ENCODE peak calls at places on chromosome 15, in ten cellular contexts. W is heart left ventricle, V is cardiac muscle cell, T is tibial nerve, B is endothelial cell, Y is heart right ventricle, K is progenitor cell of endocrine pancreas, E is lower lobe of right lung, N is dorsolateral prefrontal cortex, I is psoas muscle. R is an unnamed sample.
A peak's percentile ranks its signal among the peaks of the same experiment; 100 is the strongest.

GRCh38 chr15:99114511-99115299 is 9.8 kb downstream of the SYNM start:
- DNase-seq in W (peak; percentile 80), K (no peak), I (no peak), T (no peak), B (no peak), E (peak; percentile 32), Y (peak; percentile 38), V (no peak), N (no peak), R (no peak)

GRCh38 chr15:42732095-42732827 is 4.7 kb downstream of the CDAN1 start:
- DNase-seq in E (no peak), N (no peak), W (no peak), K (no peak), B (no peak), I (no peak), T (no peak), Y (no peak), V (no peak), R (no peak)

GRCh38 chr15:52069559-52069958 is 43.0 kb downstream of the BCL2L10 start:
- DNase-seq in I (no peak), K (no peak), E (no peak), T (no peak), N (no peak), B (no peak), V (no peak), W (no peak), Y (no peak), R (no peak)

GRCh38 chr15:65958835-65959234 is 89.5 kb downstream of the RAB11A start:
- DNase-seq in B (no peak), I (no peak), N (no peak), W (no peak), V (no peak), T (no peak), Y (no peak), K (no peak), E (no peak), R (no peak)

GRCh38 chr15:69118089-69118488 is 42.3 kb upstream of the GLCE start:
- DNase-seq in E (no peak), B (no peak), T (no peak), N (no peak), W (no peak), I (no peak), K (no peak), Y (no peak), V (peak; percentile 40), R (no peak)

GRCh38 chr15:34039180-34039486 is at the start of gene AVEN:
- DNase-seq in B (no peak), I (no peak), E (no peak), N (no peak), V (no peak), T (no peak), W (no peak), Y (peak; percentile 67), K (no peak), R (no peak)

GRCh38 chr15:73368301-73369072 is at the start of gene HCN4:
- DNase-seq in T (no peak), I (no peak), Y (peak; percentile 48), W (peak; percentile 39), E (no peak), N (peak; percentile 31), K (peak; percentile 38), B (peak; percentile 28), V (no peak), R (peak; percentile 65)

GRCh38 chr15:25763206-25763880 is 99.8 kb downstream of the ATP10A start:
- DNase-seq in K (no peak), V (no peak), T (no peak), I (no peak), B (no peak), N (no peak), Y (no peak), W (no peak), E (no peak), R (no peak)

GRCh38 chr15:101049282-101049681 is 130.1 kb downstream of the LRRK1 start:
- DNase-seq in I (no peak), N (no peak), T (no peak), W (no peak), K (peak; percentile 3), V (no peak), B (no peak), Y (no peak), E (no peak), R (no peak)

GRCh38 chr15:78369161-78369560 is 29.0 kb downstream of the CRABP1 start:
- DNase-seq in N (no peak), B (no peak), Y (peak; percentile 58), V (no peak), I (no peak), E (no peak), W (peak; percentile 67), K (no peak), T (no peak), R (no peak)

GRCh38 chr15:55218068-55218467 is 21.3 kb upstream of the RSL24D1 start:
- DNase-seq in W (no peak), I (no peak), V (no peak), T (no peak), B (no peak), E (no peak), N (no peak), Y (no peak), K (no peak), R (no peak)

GRCh38 chr15:83652606-83653204 is 1.2 kb upstream of the ADAMTSL3 start:
- DNase-seq in K (no peak), B (no peak), W (no peak), T (no peak), E (no peak), Y (no peak), I (no peak), V (no peak), N (no peak), R (no peak)

GRCh38 chr15:83654379-83655236 is 685 bp downstream of the ADAMTSL3 start:
- DNase-seq in I (peak; percentile 72), Y (peak; percentile 75), B (peak; percentile 22), V (peak; percentile 18), E (no peak), T (no peak), N (no peak), W (peak; percentile 80), K (no peak), R (peak; percentile 53)

GRCh38 chr15:83655237-83655616 is 1.3 kb downstream of the ADAMTSL3 start:
- DNase-seq in K (no peak), I (no peak), E (no peak), V (no peak), B (no peak), W (no peak), Y (no peak), T (no peak), N (no peak), R (no peak)

GRCh38 chr15:83653288-83653638 is 660 bp upstream of the ADAMTSL3 start:
- DNase-seq in I (no peak), T (no peak), B (no peak), N (no peak), K (no peak), Y (no peak), V (no peak), E (no peak), W (no peak), R (no peak)

DNA sequence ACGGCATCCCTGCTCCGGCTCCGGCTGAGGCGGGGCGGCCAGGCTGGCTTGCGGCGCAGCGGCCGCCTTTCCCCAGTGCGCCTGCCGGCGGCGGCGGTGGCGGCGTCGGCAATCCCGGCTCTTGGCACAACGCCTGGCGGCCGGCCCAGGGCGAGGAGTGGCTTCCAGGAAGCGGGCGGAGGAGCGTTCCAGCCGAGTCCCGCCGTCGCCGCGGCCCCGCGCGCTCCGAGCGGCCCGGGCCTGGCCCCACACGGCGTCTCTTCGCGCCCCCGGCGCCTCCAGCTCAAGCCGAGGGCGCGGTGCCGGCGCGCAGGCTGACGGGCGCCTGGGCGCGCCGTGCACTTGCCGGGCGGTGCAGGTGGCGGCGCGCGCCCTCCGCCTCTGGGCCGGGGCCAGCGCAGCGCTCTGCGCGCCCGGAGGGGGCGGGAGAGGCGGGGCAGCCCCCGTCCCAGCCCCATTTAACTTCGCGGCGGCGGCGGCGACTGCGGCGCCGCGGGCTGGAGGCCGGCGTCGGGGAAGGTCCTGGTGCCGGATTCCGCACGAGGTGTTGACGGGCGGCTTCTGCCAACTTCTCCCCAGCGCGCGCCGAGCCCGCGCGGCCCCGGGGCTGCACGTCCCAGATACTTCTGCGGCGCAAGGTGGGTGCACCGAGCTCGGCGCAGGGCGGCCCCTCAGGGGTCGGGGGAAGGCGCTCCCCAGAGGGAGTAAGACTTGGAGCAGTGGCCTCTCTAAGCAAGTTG is at the start of gene ADAMTSL3:
- DNase-seq in W (peak; percentile 88), E (peak; percentile 81), V (peak; percentile 78), N (peak; percentile 66), Y (peak; percentile 90), B (peak; percentile 56), K (peak; percentile 23), I (peak; percentile 86), T (no peak), R (peak; percentile 68)
- TF ChIP-seq CTCF in W (no peak), E (no peak), V (no peak), N (no peak), Y (no peak), B (no peak), K (no peak), I (no peak), T (no peak), R (no peak)

DNA sequence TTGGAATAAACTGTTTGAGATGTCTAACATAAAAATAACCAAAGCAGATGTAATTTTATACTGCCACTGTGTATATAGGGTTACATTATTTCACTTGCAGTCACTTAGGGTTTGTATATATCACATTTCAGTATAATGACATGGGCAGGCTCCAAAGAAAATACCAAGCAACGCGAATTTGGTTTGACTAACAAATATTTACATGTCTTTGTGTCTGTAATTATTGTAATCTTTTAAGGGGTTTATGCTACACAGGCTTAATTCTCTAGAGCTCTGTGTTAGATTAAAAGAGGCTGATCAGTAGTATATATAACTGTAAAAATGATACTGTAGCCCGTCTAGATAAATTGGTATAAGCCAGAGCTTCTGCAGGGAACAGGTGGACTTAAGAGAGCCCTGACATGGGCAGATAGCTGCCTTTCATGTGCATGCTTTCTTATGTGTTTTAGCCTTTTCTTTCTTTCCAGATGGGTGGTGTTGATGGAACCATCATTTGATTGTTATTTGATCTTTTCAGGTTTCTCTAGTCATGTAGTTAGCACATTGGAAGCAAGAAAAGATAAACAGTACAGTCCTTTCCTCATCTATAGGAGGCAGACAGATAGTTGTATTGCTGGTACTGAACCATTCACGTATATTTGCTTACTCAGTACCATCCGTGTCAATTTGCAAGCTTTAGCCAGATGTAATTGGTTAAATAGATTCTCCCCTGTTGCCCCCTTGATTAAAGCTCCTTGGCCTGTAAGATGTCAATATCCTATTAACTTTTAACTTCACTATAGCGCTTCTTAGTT is 86.1 kb downstream of the GALK2 start:
- DNase-seq in I (no peak), K (no peak), V (no peak), N (no peak), Y (no peak), W (no peak), B (no peak), E (no peak), T (no peak), R (no peak)
- TF ChIP-seq CTCF in I (no peak), K (no peak), V (no peak), N (no peak), Y (no peak), W (no peak), B (no peak), E (no peak), T (no peak), R (no peak)

GRCh38 chr15:45134682-45135604 is 5.1 kb downstream of the DUOX1 start:
- DNase-seq in V (no peak), T (no peak), K (peak; percentile 34), N (no peak), B (peak; percentile 47), I (no peak), W (peak; percentile 23), E (peak; percentile 70), Y (peak; percentile 35), R (peak; percentile 67)
- TF ChIP-seq CTCF in V (peak; percentile 20), T (no peak), K (peak; percentile 46), N (peak; percentile 24), B (no peak), I (no peak), W (no peak), E (no peak), Y (peak; percentile 27), R (no peak)

GRCh38 chr15:38453971-38454686 is at the start of gene FAM98B:
- DNase-seq in B (peak; percentile 90), W (peak; percentile 91), E (peak; percentile 91), K (peak; percentile 86), N (peak; percentile 84), Y (peak; percentile 88), I (peak; percentile 93), T (peak; percentile 86), V (peak; percentile 94), R (peak; percentile 92)
- TF ChIP-seq CTCF in B (no peak), W (no peak), E (no peak), K (peak; percentile 14), N (peak; percentile 27), Y (no peak), I (no peak), T (no peak), V (no peak), R (no peak)